ENCODE peak calls at places on chromosomes 11 and 22, in five cellular contexts. T is coronary artery; E is CD4-positive, alpha-beta T cell; M is HFFc6; N is Caco-2. U is an unnamed sample.

GRCh38 chr11:110173775-110174644 is 80.8 kb downstream of the ZC3H12C start:
- DNase-seq in M (peak; percentile 32), T (no peak), E (peak; percentile 47), N (peak; percentile 70), U (peak; percentile 69)

GRCh38 chr11:119726585-119727522 is 2.1 kb downstream of the NECTIN1 start:
- DNase-seq in M (no peak), E (no peak), T (no peak), N (no peak), U (no peak)

GRCh38 chr22:39144101-39144815 is 8.2 kb downstream of the CBX7 start:
- DNase-seq in E (peak; percentile 44), N (no peak), M (peak; percentile 10), T (no peak), U (peak; percentile 80)

GRCh38 chr11:112605093-112605666 is 344.5 kb upstream of the PLET1 start:
- DNase-seq in E (no peak), M (peak; percentile 3), T (no peak), N (no peak), U (no peak)

GRCh38 chr11:134479206-134479955 is 67.3 kb upstream of the B3GAT1 start:
- DNase-seq in N (no peak), M (no peak), E (no peak), T (no peak), U (no peak)

GRCh38 chr11:121321614-121322243 is 29.2 kb downstream of the SC5D start:
- DNase-seq in T (no peak), N (no peak), E (peak; percentile 31), M (peak; percentile 16), U (peak; percentile 51)

GRCh38 chr11:94557391-94557790 is 9.8 kb upstream of the PIWIL4 start:
- DNase-seq in E (no peak), N (no peak), T (no peak), M (peak; percentile 39), U (no peak)

GRCh38 chr11:67468509-67468834 is 579 bp downstream of the TMEM134 start:
- DNase-seq in N (peak; percentile 61), E (no peak), T (no peak), M (no peak), U (no peak)

GRCh38 chr11:11524436-11525038 is 97.3 kb downstream of the GALNT18 start:
- DNase-seq in E (no peak), M (peak; percentile 4), T (no peak), N (no peak), U (no peak)

GRCh38 chr22:17570851-17571631 is 7.7 kb downstream of the SLC25A18 start:
- DNase-seq in E (no peak), N (no peak), T (peak; percentile 97), M (peak; percentile 92), U (no peak)

GRCh38 chr22:23263651-23264555 is 83.6 kb downstream of the BCR start:
- DNase-seq in T (no peak), N (no peak), M (peak; percentile 18), E (peak; percentile 15), U (no peak)

GRCh38 chr22:16783930-16784354 is 41.3 kb downstream of the XKR3 start:
- DNase-seq in T (no peak), E (no peak), N (no peak), M (no peak), U (no peak)

GRCh38 chr22:22856364-22856763 is 31.3 kb upstream of the IGLL5 start:
- DNase-seq in T (no peak), E (no peak), M (no peak), N (no peak), U (no peak)

GRCh38 chr11:12007769-12008737 is at the start of gene DKK3:
- DNase-seq in E (no peak), T (no peak), M (peak; percentile 38), N (no peak), U (no peak)

GRCh38 chr11:113507341-113507740 is 32.1 kb upstream of the DRD2 start:
- DNase-seq in M (no peak), N (no peak), E (no peak), T (peak; percentile 17), U (no peak)

GRCh38 chr11:44190883-44191230 is 95.4 kb downstream of the EXT2 start:
- DNase-seq in E (no peak), N (no peak), M (no peak), T (no peak), U (no peak)

GRCh38 chr11:110866081-110866480 is 153.8 kb upstream of the ARHGAP20 start:
- DNase-seq in T (no peak), E (no peak), N (no peak), M (no peak), U (no peak)

GRCh38 chr11:13260196-13260962 is 17.2 kb upstream of the BMAL1 start:
- DNase-seq in N (no peak), E (no peak), M (no peak), T (no peak), U (no peak)

GRCh38 chr11:66687831-66688281 is 10.2 kb upstream of the RBM4B start:
- DNase-seq in T (no peak), E (no peak), N (no peak), M (no peak), U (no peak)

GRCh38 chr11:122673706-122674105 is 18.2 kb downstream of the UBASH3B start:
- DNase-seq in M (no peak), E (no peak), N (no peak), T (no peak), U (no peak)

GRCh38 chr11:76589477-76589876 is 81.1 kb downstream of the LRRC32 start:
- DNase-seq in N (no peak), E (no peak), T (no peak), M (no peak), U (no peak)

GRCh38 chr22:42560781-42561180 is 7.0 kb downstream of the SERHL2 start:
- DNase-seq in N (no peak), E (no peak), M (no peak), T (no peak), U (peak; percentile 42)

DNA sequence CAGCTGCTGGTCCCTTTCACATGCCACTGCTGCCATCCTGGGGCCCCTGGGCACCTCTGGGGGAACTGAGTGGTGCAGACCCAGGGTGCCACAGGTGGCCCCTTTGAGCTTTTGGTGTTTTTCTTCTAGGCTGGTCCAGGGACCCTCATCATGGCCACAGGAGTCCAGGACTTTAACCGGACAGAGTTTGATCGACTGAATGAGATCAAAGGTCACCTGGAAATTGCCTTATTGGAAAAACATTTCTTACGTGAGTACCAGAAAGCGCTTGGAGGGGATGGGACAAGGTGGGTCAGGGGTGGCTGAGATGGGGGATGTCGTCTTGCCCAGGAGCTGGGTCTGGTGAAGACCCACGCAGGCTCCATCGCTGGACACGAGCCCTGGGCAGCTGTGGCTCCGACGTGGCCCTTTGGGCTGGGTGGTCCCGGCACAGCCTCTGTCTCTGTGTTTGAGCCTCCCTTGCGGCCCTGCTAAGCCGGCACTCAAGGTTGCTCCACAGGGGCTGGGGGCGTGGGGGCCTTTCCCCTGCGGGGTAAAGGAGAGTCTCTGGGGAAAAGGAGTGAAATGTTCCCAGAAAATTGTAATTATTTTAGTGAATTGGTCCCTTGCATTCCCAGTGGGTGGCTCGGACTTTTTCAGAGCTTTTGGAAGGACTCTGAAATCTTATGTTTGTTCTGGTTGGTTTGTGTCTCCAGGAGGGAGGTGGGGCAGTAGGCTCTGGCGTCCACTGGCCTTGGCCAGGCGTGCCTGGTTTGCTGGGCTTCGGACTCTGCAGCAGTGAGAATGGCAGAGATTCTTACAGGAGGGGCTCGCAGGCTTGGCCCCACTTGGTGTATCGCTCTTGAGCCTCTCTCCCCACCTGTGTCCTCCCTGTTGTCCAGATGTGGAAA is 17.8 kb downstream of the GRAMD4 start:
- DNase-seq in N (no peak), T (no peak), M (no peak), E (no peak), U (no peak)
- TF ChIP-seq CTCF in N (no peak), T (no peak), M (no peak), E (no peak), U (no peak)

GRCh38 chr11:118175031-118175531 is 1.4 kb downstream of the SCN2B start:
- DNase-seq in M (peak; percentile 31), N (no peak), T (no peak), E (no peak), U (no peak)

GRCh38 chr11:118176400-118177134 is at the start of gene SCN2B:
- DNase-seq in T (no peak), M (no peak), N (no peak), E (no peak), U (no peak)

GRCh38 chr11:118175600-118176399 is 639 bp downstream of the SCN2B start:
- DNase-seq in T (no peak), N (no peak), E (no peak), M (no peak), U (no peak)

GRCh38 chr11:118180300-118180703 is 3.9 kb upstream of the SCN2B start:
- DNase-seq in M (no peak), T (no peak), E (no peak), N (no peak), U (no peak)
- TF ChIP-seq CTCF in M (no peak), T (no peak), E (no peak), N (no peak), U (no peak)

DNA sequence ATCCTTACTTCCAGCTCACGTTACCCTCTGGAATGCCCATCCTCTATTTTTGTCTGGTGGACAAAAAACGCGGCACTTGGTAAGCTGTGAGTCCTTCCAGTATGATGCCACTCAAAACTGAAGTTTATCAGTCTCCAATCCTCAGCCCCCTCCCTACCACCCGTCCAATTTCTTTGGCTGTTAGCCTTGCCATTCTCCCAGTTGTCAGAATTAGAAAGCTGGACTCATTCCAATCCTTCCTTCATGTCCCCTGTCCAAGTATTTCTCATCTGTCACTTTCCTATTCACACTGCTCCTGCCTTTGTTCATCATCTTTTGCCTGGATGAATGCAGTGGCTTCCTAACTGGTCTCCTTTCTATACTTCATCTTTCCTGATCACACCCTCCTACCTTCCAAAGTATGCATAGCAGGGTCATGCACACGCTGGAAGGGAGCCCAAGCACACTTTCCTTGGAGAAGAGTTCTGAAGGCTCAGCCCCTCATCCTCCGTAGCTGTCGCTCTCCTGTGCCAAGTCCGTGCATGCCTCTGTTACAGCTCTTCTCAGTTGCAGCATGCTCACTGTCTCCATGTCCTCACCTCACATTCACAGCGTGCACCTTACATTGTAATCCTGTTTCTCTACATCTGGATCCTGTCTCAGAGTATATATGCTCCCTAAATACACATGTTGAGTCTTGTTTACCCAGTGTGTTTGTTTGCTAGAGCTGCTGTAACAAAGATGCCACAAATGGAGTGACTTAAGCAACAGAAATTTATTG is 19.4 kb downstream of the APLP2 start:
- DNase-seq in E (no peak), M (no peak), N (no peak), T (no peak), U (no peak)
- TF ChIP-seq CTCF in E (no peak), M (no peak), N (no peak), T (no peak), U (no peak)

GRCh38 chr11:61168292-61168691 is 7.1 kb upstream of the VPS37C start:
- DNase-seq in M (no peak), E (no peak), T (no peak), N (peak; percentile 9), U (no peak)
- TF ChIP-seq CTCF in M (no peak), E (no peak), T (no peak), N (no peak), U (no peak)

GRCh38 chr11:125942771-125943428 is 2.9 kb upstream of the VSIG10L2 start:
- DNase-seq in N (peak; percentile 27), T (peak; percentile 64), E (no peak), M (no peak), U (no peak)

GRCh38 chr11:125941606-125942275 is 4.1 kb upstream of the VSIG10L2 start:
- DNase-seq in T (peak; percentile 64), N (peak; percentile 74), M (no peak), E (peak; percentile 36), U (peak; percentile 81)

GRCh38 chr11:125943661-125944349 is 2.0 kb upstream of the VSIG10L2 start:
- DNase-seq in N (no peak), E (no peak), T (peak; percentile 56), M (no peak), U (no peak)

GRCh38 chr11:125941241-125941605 is 4.6 kb upstream of the VSIG10L2 start:
- DNase-seq in M (no peak), E (no peak), N (no peak), T (peak; percentile 52), U (no peak)

GRCh38 chr11:125942276-125942611 is 3.6 kb upstream of the VSIG10L2 start:
- DNase-seq in E (no peak), T (no peak), M (no peak), N (no peak), U (no peak)
- TF ChIP-seq CTCF in E (no peak), T (no peak), M (peak; percentile 31), N (no peak), U (no peak)

U was measured in GM13976.